ENCODE peak calls at places on chromosome 1, in eight cellular contexts. W is body of pancreas, G is fibroblast of pulmonary artery, K is bronchial epithelial cell, L is cardiac fibroblast, M is glutamatergic neuron, Z is HFF-Myc, P is colonic mucosa. A is an unnamed sample.

GRCh38 chr1:47948126-47948525 is 49.1 kb downstream of the TRABD2B start:
- DNase-seq in K (peak), L (no peak), G (no peak), Z (no peak), M (no peak), P (peak), W (peak), A (peak)

GRCh38 chr1:240803151-240803550 is 191.2 kb upstream of the GREM2 start:
- DNase-seq in P (peak), Z (peak), W (no peak), G (peak), K (peak), M (no peak), L (peak), A (peak)

GRCh38 chr1:190619724-190620123 is 142.1 kb upstream of the BRINP3 start:
- DNase-seq in M (no peak), W (no peak), K (no peak), L (no peak), G (peak), Z (no peak), P (no peak), A (no peak)

GRCh38 chr1:223486366-223486765 is 93.2 kb downstream of the CCDC185 start:
- DNase-seq in K (no peak), M (peak), P (no peak), W (no peak), L (no peak), G (no peak), Z (no peak), A (no peak)

GRCh38 chr1:15523922-15524282 is at the start of gene CASP9:
- DNase-seq in G (peak), P (no peak), M (no peak), W (no peak), Z (no peak), K (no peak), L (no peak), A (no peak)

GRCh38 chr1:70504821-70505193 is 93.7 kb downstream of the CTH start:
- DNase-seq in L (peak), G (peak), P (no peak), W (peak), M (no peak), Z (peak), K (no peak), A (no peak)

GRCh38 chr1:218384576-218384975 is 39.4 kb downstream of the TGFB2 start:
- DNase-seq in W (no peak), K (no peak), M (no peak), G (peak), P (no peak), Z (peak), L (no peak), A (no peak)

GRCh38 chr1:3453891-3454810 is at the start of gene ARHGEF16:
- DNase-seq in M (peak), L (peak), K (peak), W (peak), P (peak), G (peak), Z (no peak), A (peak)

GRCh38 chr1:198018529-198018928 is 101.4 kb downstream of the LHX9 start:
- DNase-seq in P (no peak), W (no peak), K (peak), M (no peak), Z (peak), L (peak), G (peak), A (peak)

GRCh38 chr1:20123696-20124450 is 4.5 kb upstream of the PLA2G2D start:
- DNase-seq in M (no peak), W (no peak), G (peak), K (peak), L (peak), Z (no peak), P (no peak), A (no peak)

GRCh38 chr1:236320671-236321070 is 38.9 kb upstream of the ERO1B start:
- DNase-seq in M (no peak), L (no peak), K (no peak), W (peak), G (no peak), Z (no peak), P (no peak), A (no peak)

GRCh38 chr1:117174851-117175250 is 35.9 kb downstream of the VTCN1 start:
- DNase-seq in G (no peak), Z (no peak), M (no peak), W (no peak), L (no peak), P (no peak), K (no peak), A (no peak)

GRCh38 chr1:183272390-183272801 is 86.3 kb downstream of the LAMC2 start:
- DNase-seq in W (no peak), K (peak), G (peak), Z (peak), P (no peak), M (no peak), L (peak), A (peak)

GRCh38 chr1:149962039-149962647 is 25.5 kb upstream of the MTMR11 start:
- DNase-seq in K (peak), W (peak), L (peak), P (peak), M (peak), Z (peak), G (peak), A (peak)

GRCh38 chr1:11516961-11517635 is 38.1 kb downstream of the DISP3 start:
- DNase-seq in K (no peak), G (no peak), L (no peak), M (no peak), P (no peak), Z (no peak), W (no peak), A (no peak)

GRCh38 chr1:236681184-236681583 is 5.1 kb upstream of the ACTN2 start:
- DNase-seq in M (no peak), G (peak), K (no peak), P (no peak), W (peak), L (peak), Z (no peak), A (no peak)

GRCh38 chr1:110545492-110545891 is 26.5 kb upstream of the KCNA10 start:
- DNase-seq in M (no peak), K (no peak), P (no peak), W (no peak), G (no peak), Z (no peak), L (no peak), A (no peak)

GRCh38 chr1:31984419-31985347 is 29.0 kb upstream of the KHDRBS1 start:
- DNase-seq in Z (no peak), W (no peak), P (no peak), G (peak), K (peak), M (no peak), L (peak), A (peak)

GRCh38 chr1:33436557-33437296 is 5.8 kb upstream of the PHC2 start:
- DNase-seq in Z (no peak), P (no peak), L (no peak), K (no peak), G (no peak), M (no peak), W (no peak), A (no peak)

GRCh38 chr1:244782056-244782455 is 53.4 kb upstream of the COX20 start:
- DNase-seq in K (no peak), G (no peak), M (no peak), L (no peak), Z (no peak), P (no peak), W (no peak), A (no peak)

GRCh38 chr1:119139393-119139792 is 1.1 kb downstream of the WARS2 start:
- DNase-seq in K (no peak), W (no peak), Z (no peak), M (no peak), G (no peak), L (no peak), P (peak), A (no peak)

GRCh38 chr1:41394918-41395598 is 33.8 kb downstream of the FOXO6 start:
- DNase-seq in P (no peak), W (no peak), K (peak), Z (no peak), M (peak), G (no peak), L (peak), A (peak)

GRCh38 chr1:26015358-26015757 is 6.2 kb upstream of the EXTL1 start:
- DNase-seq in P (no peak), K (peak), M (no peak), Z (no peak), W (peak), L (peak), G (peak), A (peak)

GRCh38 chr1:21182181-21182711 is 5.5 kb upstream of the EIF4G3 start:
- DNase-seq in W (no peak), G (no peak), L (no peak), M (no peak), Z (no peak), K (no peak), P (no peak), A (peak)

GRCh38 chr1:27092888-27093287 is 62.0 kb downstream of the SLC9A1 start:
- DNase-seq in Z (no peak), K (no peak), L (no peak), G (no peak), M (no peak), W (no peak), P (no peak), A (no peak)

GRCh38 chr1:182249201-182249676 is 142.4 kb downstream of the GLUL start:
- DNase-seq in Z (no peak), M (peak), P (peak), L (no peak), W (peak), G (no peak), K (peak), A (peak)

GRCh38 chr1:51945591-51945990 is 44.9 kb downstream of the RAB3B start:
- DNase-seq in G (peak), P (no peak), Z (no peak), M (no peak), L (peak), K (no peak), W (no peak), A (no peak)

GRCh38 chr1:25217598-25218232 is 14.6 kb downstream of the SYF2 start:
- DNase-seq in Z (no peak), P (no peak), W (no peak), K (no peak), G (no peak), M (no peak), L (no peak), A (no peak)

GRCh38 chr1:29186707-29187106 is 5.0 kb upstream of the SRSF4 start:
- DNase-seq in L (no peak), K (no peak), M (no peak), G (no peak), Z (no peak), W (no peak), P (no peak), A (no peak)

GRCh38 chr1:204578867-204579664 is 62.9 kb downstream of the MDM4 start:
- DNase-seq in K (no peak), W (peak), P (peak), M (peak), L (peak), Z (no peak), G (peak), A (no peak)

GRCh38 chr1:55049914-55050278 is 10.5 kb downstream of the PCSK9 start:
- DNase-seq in L (peak), W (no peak), K (no peak), M (no peak), P (no peak), Z (no peak), G (peak), A (no peak)

GRCh38 chr1:190328361-190328760 is 149.3 kb downstream of the BRINP3 start:
- DNase-seq in P (no peak), W (no peak), L (no peak), G (peak), K (peak), Z (no peak), M (no peak), A (peak)

GRCh38 chr1:3467096-3468036 is 12.9 kb downstream of the ARHGEF16 start:
- DNase-seq in M (peak), G (no peak), K (no peak), Z (no peak), L (no peak), P (no peak), W (no peak), A (peak)

GRCh38 chr1:3821934-3822307 is 25.6 kb upstream of the LRRC47 start:
- DNase-seq in L (no peak), K (no peak), W (no peak), G (no peak), M (no peak), P (no peak), Z (no peak), A (no peak)

GRCh38 chr1:34831721-34832246 is 27.8 kb downstream of the SMIM12 start:
- DNase-seq in Z (no peak), G (no peak), P (no peak), K (no peak), M (no peak), W (no peak), L (no peak), A (no peak)

GRCh38 chr1:177170756-177171535 is at the start of gene BRINP2:
- DNase-seq in Z (no peak), M (peak), G (peak), P (peak), L (peak), K (peak), W (peak), A (peak)

GRCh38 chr1:66437136-66437401 is 96.9 kb upstream of the SGIP1 start:
- DNase-seq in Z (no peak), G (no peak), W (no peak), L (no peak), P (no peak), K (no peak), M (no peak), A (no peak)

GRCh38 chr1:66434096-66434495 is 99.9 kb upstream of the SGIP1 start:
- DNase-seq in P (no peak), M (no peak), W (no peak), G (peak), Z (peak), L (no peak), K (no peak), A (no peak)

GRCh38 chr1:66438062-66438970 is 95.6 kb upstream of the SGIP1 start:
- DNase-seq in L (no peak), K (peak), W (no peak), M (no peak), G (no peak), P (no peak), Z (no peak), A (peak)

GRCh38 chr1:66435541-66435940 is 98.4 kb upstream of the SGIP1 start:
- DNase-seq in P (no peak), Z (no peak), G (no peak), M (no peak), W (no peak), K (no peak), L (no peak), A (no peak)

DNA sequence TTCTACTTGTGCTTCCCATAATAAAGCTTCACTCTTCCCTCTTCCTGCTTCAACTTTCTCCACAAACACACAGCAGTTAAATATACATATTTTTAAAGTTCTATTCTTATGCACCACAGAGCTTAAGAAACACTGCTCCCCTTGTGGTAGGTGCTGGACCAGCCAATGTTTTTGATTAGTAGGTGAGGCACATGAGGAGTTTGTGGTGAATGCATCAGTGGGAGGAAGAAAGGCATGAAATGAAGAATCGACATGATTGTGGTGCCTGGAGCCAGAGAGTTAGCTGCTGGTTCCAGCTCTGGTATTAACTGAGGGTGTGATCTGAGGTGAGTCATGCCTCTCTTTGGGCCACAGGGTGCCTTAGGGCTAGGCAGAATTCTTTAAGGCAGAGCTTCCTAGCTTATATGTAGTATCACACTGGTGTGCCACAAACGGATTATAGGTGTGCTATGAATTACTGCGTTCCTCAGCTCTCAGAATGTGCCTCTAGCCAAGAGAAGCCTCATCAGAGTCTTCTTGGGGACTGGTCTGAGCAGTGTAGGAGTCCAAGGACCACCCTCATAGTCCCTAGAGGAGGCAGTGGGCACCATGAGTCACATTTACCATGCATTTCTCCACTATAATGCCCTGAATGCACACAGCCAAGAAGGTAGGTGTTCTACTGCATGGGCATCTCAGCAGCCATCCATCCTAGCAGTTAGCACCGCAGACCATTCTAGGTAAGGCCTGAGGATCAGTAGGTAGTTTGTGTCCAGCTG is 97.4 kb upstream of the SGIP1 start:
- DNase-seq in W (no peak), P (no peak), L (peak), K (peak), G (peak), M (no peak), Z (peak), A (peak)
- TF ChIP-seq CTCF in W (no peak), P (no peak), L (peak), K (peak), G (peak), M (no peak), Z (peak), A (peak)

GRCh38 chr1:23178931-23179330 is 10.3 kb upstream of the LUZP1 start:
- DNase-seq in Z (no peak), L (peak), G (peak), M (no peak), K (peak), P (no peak), W (no peak), A (peak)
- TF ChIP-seq CTCF in Z (no peak), L (peak), G (peak), M (peak), K (peak), P (peak), W (no peak), A (peak)

GRCh38 chr1:214136336-214136735 is 144.6 kb upstream of the SMYD2 start:
- DNase-seq in K (no peak), M (no peak), W (no peak), Z (no peak), G (no peak), P (no peak), L (no peak), A (no peak)
- TF ChIP-seq CTCF in K (no peak), M (no peak), W (no peak), Z (no peak), G (no peak), P (no peak), L (no peak), A (no peak)

DNA sequence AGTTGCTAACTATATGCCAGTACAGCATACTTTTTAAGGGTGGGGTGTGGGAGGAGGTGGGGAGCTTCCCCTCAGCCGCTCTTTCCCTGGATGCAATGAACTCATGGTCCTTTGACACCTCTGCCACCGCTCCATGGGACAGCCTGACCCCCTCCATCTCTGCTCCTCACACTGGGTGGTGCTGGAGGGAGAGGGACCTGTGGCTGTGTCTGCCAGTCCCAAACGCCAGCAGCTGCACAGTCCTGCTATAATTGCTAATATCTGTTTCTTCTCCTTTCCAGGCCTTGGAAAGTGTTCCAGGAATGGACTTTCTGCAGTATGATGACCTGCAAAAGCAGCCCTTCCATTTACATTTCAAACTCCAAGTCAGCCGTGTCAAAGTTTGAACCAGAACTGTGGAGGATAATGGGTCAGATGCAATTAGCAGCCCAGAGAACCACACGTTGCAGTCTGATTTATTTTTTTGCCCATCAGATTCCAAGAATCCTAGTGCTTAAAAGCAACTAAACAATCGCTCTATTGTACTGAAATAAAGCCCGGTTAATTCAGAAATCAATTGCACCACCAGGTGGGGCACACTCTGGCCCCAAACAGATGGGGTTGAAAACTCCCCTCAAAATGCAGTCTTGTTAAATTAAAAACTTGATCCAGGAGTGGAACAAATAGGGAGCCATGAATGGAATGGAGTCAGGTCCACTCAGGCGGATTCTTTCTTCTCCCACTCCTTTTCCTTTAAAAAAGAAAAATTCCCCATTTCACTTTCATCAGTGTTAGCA is 160.6 kb upstream of the LMO4 start:
- DNase-seq in P (no peak), Z (no peak), M (no peak), L (no peak), G (no peak), K (no peak), W (no peak), A (no peak)
- TF ChIP-seq CTCF in P (no peak), Z (peak), M (no peak), L (no peak), G (peak), K (no peak), W (no peak), A (peak)

GRCh38 chr1:155139895-155140629 is at the start of gene DPM3:
- DNase-seq in W (peak), G (peak), Z (no peak), L (peak), M (peak), P (peak), K (peak), A (peak)

GRCh38 chr1:155141799-155142198 is 1.5 kb upstream of the DPM3 start:
- DNase-seq in M (no peak), L (no peak), P (no peak), K (no peak), W (no peak), Z (no peak), G (no peak), A (no peak)

GRCh38 chr1:155140630-155140953 is 261 bp upstream of the DPM3 start:
- DNase-seq in Z (no peak), G (no peak), W (no peak), M (no peak), P (no peak), L (no peak), K (no peak), A (no peak)

DNA sequence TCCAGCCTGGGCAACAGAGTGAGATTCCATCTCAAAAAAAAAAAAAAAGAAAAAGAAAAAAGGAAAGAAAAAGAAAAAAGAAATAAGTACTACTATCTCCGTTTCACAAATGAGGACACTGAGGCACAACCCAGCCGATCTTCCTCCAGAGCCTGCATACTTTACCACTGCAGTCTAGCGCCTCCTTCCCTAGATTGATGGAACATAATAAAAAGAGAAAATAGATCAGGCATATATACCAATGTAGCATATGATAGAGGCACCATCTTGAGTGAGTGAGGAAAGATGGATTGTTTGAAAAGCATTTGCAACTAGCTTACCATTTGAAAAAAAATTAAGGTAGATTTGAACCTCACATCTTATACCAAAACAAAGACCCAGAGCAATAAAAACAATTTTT is 5.2 kb upstream of the DPM3 start:
- DNase-seq in G (no peak), L (no peak), P (no peak), K (no peak), Z (no peak), W (no peak), M (no peak), A (no peak)
- TF ChIP-seq CTCF in G (peak), L (no peak), P (no peak), K (no peak), Z (peak), W (no peak), M (no peak), A (no peak)

GRCh38 chr1:169271094-169271493 is 96.5 kb downstream of the NME7 start:
- DNase-seq in M (no peak), G (peak), K (no peak), W (no peak), P (no peak), Z (no peak), L (peak), A (peak)
- TF ChIP-seq CTCF in M (no peak), G (peak), K (no peak), W (no peak), P (no peak), Z (no peak), L (no peak), A (peak)